ENCODE peak calls at places on chromosomes 3 and 15, in four cellular contexts. C is omental fat pad, M is tibial nerve, G is osteocyte. X is an unnamed sample.

GRCh38 chr15:92968926-92969664 is 69.0 kb downstream of the CHD2 start:
- DNase-seq in C (no peak), M (no peak), G (no peak), X (no peak)

GRCh38 chr3:121637922-121638321 is 22.8 kb downstream of the HCLS1 start:
- DNase-seq in C (no peak), M (no peak), G (no peak), X (no peak)

GRCh38 chr3:20064387-20064786 is 24.1 kb downstream of the KAT2B start:
- DNase-seq in C (no peak), M (no peak), G (no peak), X (no peak)

GRCh38 chr3:102024270-102024904 is 175.1 kb downstream of the NFKBIZ start:
- DNase-seq in C (no peak), M (no peak), G (no peak), X (no peak)

GRCh38 chr3:154794383-154794782 is 285.7 kb upstream of the MME start:
- DNase-seq in C (no peak), M (no peak), G (no peak), X (no peak)

GRCh38 chr3:61882253-61882652 is 320.9 kb downstream of the PTPRG start:
- DNase-seq in C (no peak), M (no peak), G (no peak), X (no peak)

GRCh38 chr3:159897331-159898075 is 91.1 kb upstream of the IL12A start:
- DNase-seq in C (no peak), M (no peak), G (no peak), X (no peak)

GRCh38 chr3:63762180-63762579 is 56.9 kb upstream of the C3orf49 start:
- DNase-seq in C (no peak), M (no peak), G (no peak), X (no peak)

GRCh38 chr3:188269040-188269439 is 115.1 kb downstream of the LPP start:
- DNase-seq in C (no peak), M (no peak), G (no peak), X (no peak)

GRCh38 chr3:47083786-47084185 is 80.1 kb downstream of the SETD2 start:
- DNase-seq in C (no peak), M (no peak), G (no peak), X (no peak)

GRCh38 chr3:14798231-14798630 is 20.5 kb upstream of the FGD5 start:
- DNase-seq in C (no peak), M (no peak), G (no peak), X (no peak)

GRCh38 chr15:36090276-36090946 is 489.0 kb upstream of the CDIN1 start:
- DNase-seq in C (no peak), M (no peak), G (no peak), X (no peak)

GRCh38 chr3:179005706-179006105 is 65.9 kb downstream of the ZMAT3 start:
- DNase-seq in C (no peak), M (no peak), G (no peak), X (no peak)

GRCh38 chr3:183178833-183179549 is 16.5 kb upstream of the LAMP3 start:
- DNase-seq in C (no peak), M (no peak), G (no peak), X (peak; percentile 67)

GRCh38 chr3:51953445-51953844 is 1.7 kb upstream of the GPR62 start:
- DNase-seq in C (no peak), M (no peak), G (no peak), X (no peak)

GRCh38 chr3:183518446-183519185 is 36.9 kb downstream of the KLHL6 start:
- DNase-seq in C (no peak), M (no peak), G (no peak), X (no peak)

GRCh38 chr3:172293093-172293492 is 155.2 kb downstream of the GHSR start:
- DNase-seq in C (no peak), M (no peak), G (no peak), X (no peak)

GRCh38 chr15:77874071-77874470 is 203.4 kb downstream of the TBC1D2B start:
- DNase-seq in C (no peak), M (no peak), G (no peak), X (no peak)

GRCh38 chr3:121981473-121981872 is 40.6 kb downstream of the ILDR1 start:
- DNase-seq in C (no peak), M (no peak), G (no peak), X (no peak)

GRCh38 chr3:150761831-150762661 is 923 bp downstream of the SIAH2 start:
- DNase-seq in C (peak; percentile 43), M (peak; percentile 33), G (no peak), X (no peak)

GRCh38 chr3:52805270-52806039 is 10.9 kb downstream of the ITIH3 start:
- DNase-seq in C (no peak), M (no peak), G (no peak), X (no peak)

GRCh38 chr3:150324261-150324660 is 83.8 kb upstream of the TSC22D2 start:
- DNase-seq in C (no peak), M (no peak), G (no peak), X (no peak)

GRCh38 chr3:157110761-157111238 is 49.1 kb downstream of the CCNL1 start:
- DNase-seq in C (no peak), M (no peak), G (no peak), X (no peak)

GRCh38 chr15:71874245-71874644 is 63.9 kb downstream of the NR2E3 start:
- DNase-seq in C (no peak), M (no peak), G (no peak), X (no peak)

GRCh38 chr3:43194490-43195115 is 88.7 kb upstream of the POMGNT2 start:
- DNase-seq in C (no peak), M (no peak), G (no peak), X (no peak)

GRCh38 chr3:170500995-170501394 is 82.3 kb downstream of the CLDN11 start:
- DNase-seq in C (no peak), M (no peak), G (no peak), X (no peak)

GRCh38 chr15:64010719-64011118 is 35.6 kb downstream of the DAPK2 start:
- DNase-seq in C (no peak), M (no peak), G (peak; percentile 85), X (no peak)

GRCh38 chr15:55742927-55743614 is at the start of gene PRTG:
- DNase-seq in C (peak; percentile 25), M (peak; percentile 41), G (peak; percentile 91), X (peak; percentile 66)

GRCh38 chr3:31580645-31581044 is 47.9 kb downstream of the STT3B start:
- DNase-seq in C (no peak), M (no peak), G (no peak), X (no peak)

GRCh38 chr3:149247025-149247710 is 25.5 kb upstream of the CP start:
- DNase-seq in C (no peak), M (no peak), G (no peak), X (no peak)

GRCh38 chr15:57133127-57133968 is 214.9 kb downstream of the TCF12 start:
- DNase-seq in C (no peak), M (no peak), G (no peak), X (no peak)

GRCh38 chr3:126438746-126439145 is 36.9 kb downstream of the ZXDC start:
- DNase-seq in C (no peak), M (no peak), G (peak; percentile 66), X (no peak)

GRCh38 chr3:114622001-114622400 is 328.2 kb downstream of the TIGIT start:
- DNase-seq in C (no peak), M (no peak), G (no peak), X (no peak)

GRCh38 chr3:18443670-18444596 is 18.8 kb upstream of the SATB1 start:
- DNase-seq in C (no peak), M (no peak), G (no peak), X (peak; percentile 55)

DNA sequence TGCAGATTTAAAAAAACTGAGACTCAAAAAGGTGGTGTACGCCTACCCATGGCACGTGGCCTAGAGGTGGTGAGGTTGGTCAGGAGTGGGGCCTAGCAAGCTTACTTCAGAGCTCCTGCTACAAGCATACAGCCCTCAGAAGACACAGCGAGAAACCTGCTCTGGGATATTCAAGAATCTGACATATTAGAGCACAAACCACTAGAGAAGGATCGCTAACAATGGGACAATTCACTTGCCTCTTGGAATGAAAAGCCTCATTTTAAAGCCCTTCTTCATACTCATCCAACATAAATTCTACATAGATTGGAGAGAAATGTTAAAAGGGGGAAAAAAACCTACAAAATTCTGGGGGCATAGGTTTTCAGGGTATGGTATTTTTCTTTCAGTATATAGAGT is 118.0 kb upstream of the ARHGEF3 start:
- DNase-seq in C (no peak), M (no peak), G (no peak), X (no peak)
- TF ChIP-seq CTCF in C (no peak), M (no peak), G (no peak), X (no peak)

DNA sequence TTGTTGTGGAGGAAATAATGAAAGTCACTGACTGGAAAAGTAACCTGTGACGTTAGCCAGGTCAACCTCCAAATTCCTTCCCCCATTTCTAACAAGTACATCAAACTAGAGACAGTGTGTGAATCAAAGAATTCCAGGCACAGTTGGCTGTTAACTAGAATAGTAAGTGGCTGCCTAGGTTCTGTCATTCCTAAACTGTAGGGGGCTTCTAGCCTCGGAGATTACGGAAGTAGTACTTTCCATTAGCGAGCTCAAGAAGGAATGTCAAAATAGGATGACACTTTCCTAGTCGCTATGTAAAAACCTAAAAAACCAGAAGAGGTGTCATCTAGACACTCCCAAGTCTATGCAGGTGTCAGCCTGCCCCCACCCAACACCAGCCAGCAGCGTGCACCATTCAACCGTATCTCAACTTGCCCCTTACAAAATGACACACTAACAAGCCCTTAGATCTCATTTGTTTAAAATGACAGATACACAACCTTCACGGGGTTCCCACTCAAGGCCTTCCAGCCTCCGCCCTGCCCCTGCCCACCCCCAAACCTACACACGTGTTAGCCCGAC is 910 bp downstream of the INO80 start:
- DNase-seq in C (no peak), M (no peak), G (no peak), X (no peak)
- TF ChIP-seq CTCF in C (no peak), M (no peak), G (peak; percentile 38), X (no peak)

DNA sequence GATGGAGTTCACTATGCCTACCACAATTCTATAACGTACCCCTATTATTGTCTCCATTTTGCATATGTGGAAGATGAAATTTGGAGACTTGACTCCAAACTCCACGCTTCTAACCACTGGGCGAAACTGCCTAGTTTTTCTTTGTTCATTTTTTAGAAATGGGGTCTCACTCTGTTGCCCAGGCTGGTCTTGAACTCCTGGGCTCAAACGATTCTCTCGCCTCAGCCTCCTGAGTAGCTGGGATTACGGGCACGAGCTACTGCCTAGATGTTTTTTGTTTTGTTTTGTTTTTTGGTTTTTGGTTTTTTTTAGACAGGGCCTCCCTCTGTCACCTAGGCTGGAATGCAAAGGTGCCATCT is 584 bp upstream of the RPL32 start:
- DNase-seq in C (no peak), M (no peak), G (no peak), X (no peak)
- TF ChIP-seq CTCF in C (no peak), M (no peak), G (peak; percentile 33), X (peak; percentile 1)

GRCh38 chr3:119034256-119035013 is at the start of gene IGSF11:
- DNase-seq in C (peak; percentile 23), M (peak; percentile 53), G (peak; percentile 85), X (peak; percentile 83)
- TF ChIP-seq CTCF in C (no peak), M (peak; percentile 87), G (peak; percentile 51), X (no peak)

GRCh38 chr15:40937762-40938529 is 8.8 kb downstream of the DLL4 start:
- DNase-seq in C (no peak), M (no peak), G (no peak), X (no peak)
- TF ChIP-seq CTCF in C (no peak), M (no peak), G (peak; percentile 53), X (peak; percentile 22)

GRCh38 chr3:107512108-107512507 is 10.7 kb upstream of the BBX start:
- DNase-seq in C (no peak), M (no peak), G (no peak), X (no peak)
- TF ChIP-seq CTCF in C (no peak), M (no peak), G (no peak), X (no peak)

X was measured in mesothelial cell of epicardium.